ENCODE peak calls at places on chromosomes 2 and 18, in seven cellular contexts. One of them, this sample, is unnamed. For H3K4me1, the result is how much of the 10 kb centered on the place peaks cover.

GRCh38 chr2:85273732-85274731 is 53.8 kb downstream of the TGOLN2 start:
- DNase-seq in neuronal stem cell: no peak
- DNase-seq in IMR-90: peak
- DNase-seq in mesendoderm: peak
- DNase-seq in mesenchymal stem cell: peak
- DNase-seq in H1: no peak
- DNase-seq in trophoblast cell: peak
- DNase-seq in this sample: no peak

GRCh38 chr2:231348173-231348572 is 47.3 kb upstream of the B3GNT7 start:
- DNase-seq in neuronal stem cell: no peak
- DNase-seq in IMR-90: no peak
- DNase-seq in mesendoderm: peak
- DNase-seq in mesenchymal stem cell: peak
- DNase-seq in H1: no peak
- DNase-seq in trophoblast cell: peak
- DNase-seq in this sample: peak

GRCh38 chr18:74722237-74722636 is 124.6 kb downstream of the ZNF407 start:
- DNase-seq in neuronal stem cell: no peak
- DNase-seq in IMR-90: peak
- DNase-seq in mesendoderm: no peak
- DNase-seq in mesenchymal stem cell: no peak
- DNase-seq in H1: no peak
- DNase-seq in trophoblast cell: no peak
- DNase-seq in this sample: no peak

GRCh38 chr2:60316381-60317028 is 236.9 kb downstream of the BCL11A start:
- DNase-seq in neuronal stem cell: peak
- DNase-seq in IMR-90: no peak
- DNase-seq in mesendoderm: no peak
- DNase-seq in mesenchymal stem cell: no peak
- DNase-seq in H1: no peak
- DNase-seq in trophoblast cell: no peak
- DNase-seq in this sample: peak

GRCh38 chr2:159921752-159922404 is 123.9 kb upstream of the CD302 start:
- DNase-seq in neuronal stem cell: peak
- DNase-seq in IMR-90: peak
- DNase-seq in mesendoderm: peak
- DNase-seq in mesenchymal stem cell: peak
- DNase-seq in H1: peak
- DNase-seq in trophoblast cell: peak
- DNase-seq in this sample: peak

GRCh38 chr2:230593765-230594164 is 118.9 kb upstream of the CAB39 start:
- DNase-seq in neuronal stem cell: no peak
- DNase-seq in IMR-90: no peak
- DNase-seq in mesendoderm: no peak
- DNase-seq in mesenchymal stem cell: no peak
- DNase-seq in H1: no peak
- DNase-seq in trophoblast cell: no peak
- DNase-seq in this sample: no peak

GRCh38 chr18:48352051-48352755 is 57.0 kb downstream of the ZBTB7C start:
- DNase-seq in neuronal stem cell: no peak
- DNase-seq in IMR-90: no peak
- DNase-seq in mesendoderm: no peak
- DNase-seq in mesenchymal stem cell: no peak
- DNase-seq in H1: no peak
- DNase-seq in trophoblast cell: no peak
- DNase-seq in this sample: no peak

GRCh38 chr2:199806179-199806578 is 44.8 kb downstream of the FTCDNL1 start:
- DNase-seq in neuronal stem cell: no peak
- DNase-seq in IMR-90: peak
- DNase-seq in mesendoderm: no peak
- DNase-seq in mesenchymal stem cell: no peak
- DNase-seq in H1: no peak
- DNase-seq in trophoblast cell: no peak
- DNase-seq in this sample: no peak

GRCh38 chr18:62164296-62164695 is 22.6 kb downstream of the PIGN start:
- DNase-seq in neuronal stem cell: no peak
- DNase-seq in IMR-90: no peak
- DNase-seq in mesendoderm: no peak
- DNase-seq in mesenchymal stem cell: no peak
- DNase-seq in H1: no peak
- DNase-seq in trophoblast cell: no peak
- DNase-seq in this sample: no peak

GRCh38 chr18:5106730-5107129 is 90.3 kb downstream of the AKAIN1 start:
- DNase-seq in neuronal stem cell: no peak
- DNase-seq in IMR-90: no peak
- DNase-seq in mesendoderm: peak
- DNase-seq in mesenchymal stem cell: no peak
- DNase-seq in H1: no peak
- DNase-seq in trophoblast cell: no peak
- DNase-seq in this sample: no peak

GRCh38 chr2:96565111-96565510 is 28.6 kb downstream of the ARID5A start:
- DNase-seq in neuronal stem cell: no peak
- DNase-seq in IMR-90: no peak
- DNase-seq in mesendoderm: peak
- DNase-seq in mesenchymal stem cell: no peak
- DNase-seq in H1: no peak
- DNase-seq in trophoblast cell: no peak
- DNase-seq in this sample: peak

GRCh38 chr2:14316594-14316993 is 315.9 kb upstream of the LRATD1 start:
- DNase-seq in neuronal stem cell: no peak
- DNase-seq in IMR-90: no peak
- DNase-seq in mesendoderm: no peak
- DNase-seq in mesenchymal stem cell: no peak
- DNase-seq in H1: no peak
- DNase-seq in trophoblast cell: no peak
- DNase-seq in this sample: no peak

DNA sequence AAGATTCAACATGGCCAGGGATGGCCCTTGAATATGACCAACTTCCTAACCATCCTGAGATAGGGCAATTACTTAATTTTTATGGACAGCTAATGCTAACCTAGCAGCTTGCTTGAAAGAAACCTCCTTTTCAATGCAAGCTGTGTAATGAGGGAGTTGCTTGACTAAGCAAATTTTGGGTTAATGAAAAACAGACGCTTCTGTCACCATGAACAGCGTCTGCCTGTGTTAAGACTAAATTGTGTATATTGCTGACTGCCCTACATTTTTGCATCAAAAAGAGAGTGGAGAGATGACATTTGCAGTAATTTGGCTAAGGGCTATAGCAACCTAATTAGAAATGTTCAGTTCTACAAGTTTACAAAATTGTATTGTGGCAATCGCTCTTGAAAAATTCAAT is 319.2 kb upstream of the LRATD1 start:
- DNase-seq in neuronal stem cell: no peak
- DNase-seq in IMR-90: no peak
- DNase-seq in mesendoderm: no peak
- DNase-seq in mesenchymal stem cell: no peak
- DNase-seq in H1: no peak
- DNase-seq in trophoblast cell: no peak
- DNase-seq in this sample: no peak
- H3K9ac ChIP-seq in neuronal stem cell: no peak
- H3K9ac ChIP-seq in IMR-90: no peak
- H3K9ac ChIP-seq in mesendoderm: no peak
- H3K9ac ChIP-seq in mesenchymal stem cell: no peak
- H3K9ac ChIP-seq in H1: no peak
- H3K9ac ChIP-seq in trophoblast cell: no peak
- H3K9ac ChIP-seq in this sample: no peak

GRCh38 chr2:26395394-26395793 is 6.3 kb upstream of the DRC1 start:
- DNase-seq in neuronal stem cell: no peak
- DNase-seq in IMR-90: no peak
- DNase-seq in mesendoderm: no peak
- DNase-seq in mesenchymal stem cell: no peak
- DNase-seq in H1: no peak
- DNase-seq in trophoblast cell: no peak
- DNase-seq in this sample: no peak

GRCh38 chr2:26400723-26401122 is 997 bp upstream of the DRC1 start:
- DNase-seq in neuronal stem cell: no peak
- DNase-seq in IMR-90: no peak
- DNase-seq in mesendoderm: no peak
- DNase-seq in mesenchymal stem cell: no peak
- DNase-seq in H1: no peak
- DNase-seq in trophoblast cell: no peak
- DNase-seq in this sample: no peak

GRCh38 chr2:26394694-26395093 is 7.0 kb upstream of the DRC1 start:
- DNase-seq in neuronal stem cell: no peak
- DNase-seq in IMR-90: peak
- DNase-seq in mesendoderm: no peak
- DNase-seq in mesenchymal stem cell: no peak
- DNase-seq in H1: no peak
- DNase-seq in trophoblast cell: no peak
- DNase-seq in this sample: no peak

GRCh38 chr2:26399781-26400376 is 1.8 kb upstream of the DRC1 start:
- DNase-seq in neuronal stem cell: no peak
- DNase-seq in IMR-90: no peak
- DNase-seq in mesendoderm: no peak
- DNase-seq in mesenchymal stem cell: no peak
- DNase-seq in H1: no peak
- DNase-seq in trophoblast cell: no peak
- DNase-seq in this sample: no peak

GRCh38 chr2:26396734-26397298 is 4.9 kb upstream of the DRC1 start:
- DNase-seq in neuronal stem cell: no peak
- DNase-seq in IMR-90: no peak
- DNase-seq in mesendoderm: no peak
- DNase-seq in mesenchymal stem cell: no peak
- DNase-seq in H1: no peak
- DNase-seq in trophoblast cell: no peak
- DNase-seq in this sample: no peak
- H2BK120ac ChIP-seq in neuronal stem cell: no peak
- H2BK120ac ChIP-seq in IMR-90: no peak
- H2BK120ac ChIP-seq in mesendoderm: no peak
- H2BK120ac ChIP-seq in mesenchymal stem cell: no peak
- H2BK120ac ChIP-seq in H1: no peak
- H2BK120ac ChIP-seq in trophoblast cell: no peak
- H2BK120ac ChIP-seq in this sample: no peak

DNA sequence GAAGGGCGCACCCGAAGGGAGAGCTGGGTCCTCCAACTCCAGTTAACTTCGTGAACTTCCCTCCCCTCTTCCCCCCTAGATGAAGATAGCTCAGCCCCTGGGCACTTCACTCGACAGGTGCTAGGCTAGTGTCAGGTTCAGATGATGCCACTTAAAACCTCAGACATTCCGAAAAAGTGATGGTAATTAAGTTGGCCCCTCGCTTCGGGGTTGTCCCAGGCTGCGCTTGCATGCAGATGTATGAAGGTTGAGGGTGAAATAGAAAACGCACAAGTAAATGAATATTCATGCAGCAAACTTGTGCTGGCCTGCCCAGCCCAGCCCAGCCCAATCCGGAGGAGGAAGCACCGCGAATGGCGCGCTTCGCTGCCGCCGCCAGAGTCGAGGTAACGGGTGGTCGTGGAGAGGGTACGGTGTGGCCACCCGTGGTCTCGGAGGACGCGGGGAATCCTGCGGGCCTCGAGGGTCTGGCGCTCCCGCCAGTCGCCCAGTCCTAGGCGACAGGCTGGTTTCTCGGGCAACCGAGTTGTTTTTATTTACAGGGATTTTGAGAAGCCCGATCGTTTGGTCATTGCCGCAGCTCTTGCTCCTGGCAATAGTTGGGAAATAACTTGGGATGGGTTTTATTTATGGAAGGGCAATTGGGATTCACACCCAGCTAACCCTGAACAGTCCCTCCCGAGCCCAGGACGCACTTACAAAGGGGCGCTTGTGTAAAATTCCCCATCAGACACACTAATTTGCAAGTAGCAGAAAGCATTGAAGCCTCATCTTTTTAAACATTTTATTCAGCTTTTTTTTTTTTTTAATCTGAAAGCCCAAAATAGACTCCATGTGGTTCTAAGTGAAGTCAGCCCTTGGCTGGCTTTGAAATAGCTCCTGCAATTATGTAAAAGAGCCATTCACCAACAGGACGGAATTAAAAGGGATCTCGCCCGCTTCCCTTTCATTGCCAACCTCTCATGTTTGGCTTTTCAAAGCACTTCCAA is 3.3 kb upstream of the GBX2 start:
- DNase-seq in neuronal stem cell: peak
- DNase-seq in IMR-90: no peak
- DNase-seq in mesendoderm: peak
- DNase-seq in mesenchymal stem cell: peak
- DNase-seq in H1: no peak
- DNase-seq in trophoblast cell: no peak
- DNase-seq in this sample: peak
- H3K4me1 ChIP-seq in neuronal stem cell: under half
- H3K4me1 ChIP-seq in IMR-90: under half
- H3K4me1 ChIP-seq in mesendoderm: under half
- H3K4me1 ChIP-seq in mesenchymal stem cell: under half
- H3K4me1 ChIP-seq in H1: under half
- H3K4me1 ChIP-seq in trophoblast cell: under half
- H3K4me1 ChIP-seq in this sample: under half

GRCh38 chr18:36295880-36296301 is 1.6 kb upstream of the FHOD3 start:
- DNase-seq in neuronal stem cell: no peak
- DNase-seq in IMR-90: no peak
- DNase-seq in mesendoderm: no peak
- DNase-seq in mesenchymal stem cell: no peak
- DNase-seq in H1: no peak
- DNase-seq in trophoblast cell: peak
- DNase-seq in this sample: no peak

GRCh38 chr18:36295214-36295613 is 2.3 kb upstream of the FHOD3 start:
- DNase-seq in neuronal stem cell: no peak
- DNase-seq in IMR-90: no peak
- DNase-seq in mesendoderm: no peak
- DNase-seq in mesenchymal stem cell: no peak
- DNase-seq in H1: no peak
- DNase-seq in trophoblast cell: no peak
- DNase-seq in this sample: no peak

GRCh38 chr18:36298113-36298701 is 694 bp downstream of the FHOD3 start:
- DNase-seq in neuronal stem cell: peak
- DNase-seq in IMR-90: no peak
- DNase-seq in mesendoderm: peak
- DNase-seq in mesenchymal stem cell: no peak
- DNase-seq in H1: no peak
- DNase-seq in trophoblast cell: no peak
- DNase-seq in this sample: peak

GRCh38 chr18:36297419-36298112 is at the start of gene FHOD3:
- DNase-seq in neuronal stem cell: peak
- DNase-seq in IMR-90: peak
- DNase-seq in mesendoderm: peak
- DNase-seq in mesenchymal stem cell: peak
- DNase-seq in H1: no peak
- DNase-seq in trophoblast cell: peak
- DNase-seq in this sample: peak

DNA sequence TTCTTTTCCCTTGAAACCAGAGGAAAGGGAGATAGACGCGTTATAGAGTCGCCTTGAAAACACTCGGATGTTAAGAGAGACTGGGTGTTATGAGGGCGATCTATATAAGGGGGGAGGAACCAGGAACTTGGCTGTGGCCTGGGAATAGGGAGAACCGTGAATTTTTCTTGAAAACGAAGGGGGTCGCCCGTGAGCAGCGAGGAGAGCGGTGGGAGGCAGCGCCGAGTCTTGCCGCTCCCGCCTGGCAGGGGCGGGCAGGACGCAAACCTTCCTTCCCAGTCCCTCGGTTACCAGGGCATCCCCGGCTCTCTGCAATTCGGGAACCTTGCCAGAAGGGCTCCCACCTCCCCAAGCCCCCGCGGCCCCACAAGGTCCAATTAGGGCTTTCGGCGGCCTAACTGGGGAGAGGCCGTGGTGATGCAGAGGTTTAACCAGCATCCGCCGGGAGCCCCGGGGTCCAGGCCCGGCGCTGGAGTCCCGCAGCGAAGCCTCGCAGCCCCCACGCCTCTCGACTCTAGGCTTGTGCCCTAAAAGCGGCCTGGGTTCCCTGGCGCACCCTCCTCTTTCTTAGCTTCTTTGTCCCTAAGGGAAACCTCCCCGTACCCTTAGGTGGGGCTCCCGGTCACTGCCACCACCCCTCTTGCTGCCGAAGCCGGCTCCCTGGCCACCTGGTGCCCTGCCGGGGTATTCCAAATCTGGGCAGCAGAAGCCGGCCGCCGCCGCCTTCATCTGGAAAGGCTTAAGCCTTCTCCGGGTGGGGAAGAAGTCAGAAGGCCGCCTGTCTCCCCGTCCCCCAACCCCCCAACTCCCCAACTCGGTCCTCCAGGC is 708 bp upstream of the FHOD3 start:
- DNase-seq in neuronal stem cell: peak
- DNase-seq in IMR-90: peak
- DNase-seq in mesendoderm: peak
- DNase-seq in mesenchymal stem cell: peak
- DNase-seq in H1: peak
- DNase-seq in trophoblast cell: peak
- DNase-seq in this sample: peak
- H3K9ac ChIP-seq in neuronal stem cell: peak
- H3K9ac ChIP-seq in IMR-90: peak
- H3K9ac ChIP-seq in mesendoderm: peak
- H3K9ac ChIP-seq in mesenchymal stem cell: peak
- H3K9ac ChIP-seq in H1: peak
- H3K9ac ChIP-seq in trophoblast cell: peak
- H3K9ac ChIP-seq in this sample: peak

This sample was measured in H9.